ENCODE peak calls at places on chromosome 11, in four cellular contexts. G is heart right ventricle, E is K562, V is OCI-LY7. I is an unnamed sample.

GRCh38 chr11:128865490-128865889 is 1.6 kb downstream of the KCNJ1 start:
- DNase-seq in E (no peak), G (no peak), V (no peak), I (no peak)

GRCh38 chr11:12114487-12115033 is 4.2 kb downstream of the MICAL2 start:
- DNase-seq in G (no peak), V (no peak), E (peak), I (no peak)

GRCh38 chr11:57643802-57644201 is 5.9 kb downstream of the YPEL4 start:
- DNase-seq in E (no peak), G (no peak), V (no peak), I (no peak)

GRCh38 chr11:65968600-65969482 is 7.3 kb downstream of the SART1 start:
- DNase-seq in E (no peak), V (no peak), G (no peak), I (no peak)

GRCh38 chr11:46905806-46906205 is 12.5 kb downstream of the LRP4 start:
- DNase-seq in E (no peak), V (no peak), G (no peak), I (no peak)

GRCh38 chr11:1101318-1102089 is 26.8 kb downstream of the MUC2 start:
- DNase-seq in V (no peak), E (no peak), G (peak), I (no peak)

GRCh38 chr11:2086239-2087040 is 52.7 kb downstream of the IGF2 start:
- DNase-seq in E (peak), G (no peak), V (no peak), I (no peak)

GRCh38 chr11:121321614-121322243 is 29.2 kb downstream of the SC5D start:
- DNase-seq in G (no peak), V (peak), E (no peak), I (peak)

GRCh38 chr11:91136631-91137030 is 913.8 kb upstream of the CHORDC1 start:
- DNase-seq in E (no peak), V (no peak), G (no peak), I (no peak)

GRCh38 chr11:109794501-109794900 is 298.7 kb upstream of the ZC3H12C start:
- DNase-seq in V (no peak), G (no peak), E (no peak), I (no peak)

GRCh38 chr11:98227266-98227665 is 793.5 kb upstream of the CNTN5 start:
- DNase-seq in E (no peak), G (no peak), V (no peak), I (no peak)

GRCh38 chr11:20342347-20343279 is 20.9 kb upstream of the HTATIP2 start:
- DNase-seq in G (no peak), V (no peak), E (no peak), I (no peak)

GRCh38 chr11:10806206-10806605 is 2.5 kb downstream of the EIF4G2 start:
- DNase-seq in E (no peak), V (no peak), G (no peak), I (no peak)

GRCh38 chr11:116605543-116605942 is 167.2 kb downstream of the BUD13 start:
- DNase-seq in G (no peak), E (peak), V (peak), I (peak)

GRCh38 chr11:126790550-126790981 is 210.0 kb downstream of the KIRREL3 start:
- DNase-seq in E (no peak), V (no peak), G (no peak), I (no peak)

GRCh38 chr11:118605116-118605867 is 2.1 kb upstream of the PHLDB1 start:
- DNase-seq in G (peak), E (peak), V (no peak), I (no peak)

GRCh38 chr11:67270256-67271211 is 4.3 kb downstream of the GRK2 start:
- DNase-seq in V (peak), E (no peak), G (peak), I (no peak)

GRCh38 chr11:70364198-70364597 is 34.1 kb upstream of the CTTN start:
- DNase-seq in E (no peak), G (no peak), V (no peak), I (no peak)

GRCh38 chr11:104665631-104666030 is 232.6 kb downstream of the CASP12 start:
- DNase-seq in E (no peak), V (no peak), G (no peak), I (no peak)

GRCh38 chr11:1480555-1481482 is 5.8 kb downstream of the MOB2 start:
- DNase-seq in E (no peak), G (peak), V (no peak), I (no peak)

GRCh38 chr11:8767466-8768142 is 85.0 kb downstream of the RPL27A start:
- DNase-seq in G (no peak), V (no peak), E (no peak), I (no peak)

GRCh38 chr11:108958446-108959123 is 293.7 kb downstream of the DDX10 start:
- DNase-seq in V (no peak), G (no peak), E (peak), I (peak)

GRCh38 chr11:114253771-114254170 is 42.4 kb upstream of the NNMT start:
- DNase-seq in G (no peak), V (no peak), E (no peak), I (no peak)

GRCh38 chr11:126112547-126112946 is 49.9 kb upstream of the CDON start:
- DNase-seq in V (no peak), G (peak), E (no peak), I (no peak)

GRCh38 chr11:96272542-96273306 is 70.3 kb downstream of the MAML2 start:
- DNase-seq in V (no peak), E (no peak), G (no peak), I (peak)

GRCh38 chr11:34029176-34029575 is 22.4 kb upstream of the CAPRIN1 start:
- DNase-seq in E (no peak), G (no peak), V (no peak), I (no peak)

GRCh38 chr11:117833401-117833891 is 8.9 kb upstream of the FXYD2 start:
- DNase-seq in V (no peak), G (no peak), E (no peak), I (no peak)

GRCh38 chr11:73227571-73228211 is 9.6 kb downstream of the P2RY2 start:
- DNase-seq in G (no peak), E (no peak), V (no peak), I (no peak)

GRCh38 chr11:6911946-6912345 is 8.9 kb upstream of the OR2D3 start:
- DNase-seq in G (no peak), V (no peak), E (no peak), I (no peak)

GRCh38 chr11:130721736-130722135 is 194.5 kb downstream of the SNX19 start:
- DNase-seq in E (no peak), V (no peak), G (no peak), I (no peak)

GRCh38 chr11:122486793-122487495 is 168.6 kb upstream of the UBASH3B start:
- DNase-seq in V (no peak), G (no peak), E (no peak), I (no peak)

GRCh38 chr11:10139656-10140055 is 154.4 kb downstream of the SBF2 start:
- DNase-seq in G (no peak), V (no peak), E (no peak), I (no peak)

GRCh38 chr11:63516109-63516508 is 10.2 kb downstream of the LGALS12 start:
- DNase-seq in E (peak), V (no peak), G (no peak), I (no peak)

GRCh38 chr11:110279881-110280280 is 16.5 kb downstream of the RDX start:
- DNase-seq in E (no peak), G (no peak), V (no peak), I (no peak)

GRCh38 chr11:117925198-117925925 is 3.8 kb downstream of the TMPRSS13 start:
- DNase-seq in G (peak), E (no peak), V (no peak), I (no peak)

GRCh38 chr11:119700536-119701346 is 28.3 kb downstream of the NECTIN1 start:
- DNase-seq in E (no peak), V (no peak), G (no peak), I (no peak)

GRCh38 chr11:8800498-8801110 is 110.4 kb upstream of the AKIP1 start:
- DNase-seq in G (no peak), E (no peak), V (no peak), I (no peak)

GRCh38 chr11:116823031-116823843 is at the start of gene APOA4:
- DNase-seq in V (no peak), E (no peak), G (no peak), I (no peak)

GRCh38 chr11:72959998-72960731 is 146.0 kb downstream of the ATG16L2 start:
- DNase-seq in G (no peak), V (no peak), E (no peak), I (no peak)

DNA sequence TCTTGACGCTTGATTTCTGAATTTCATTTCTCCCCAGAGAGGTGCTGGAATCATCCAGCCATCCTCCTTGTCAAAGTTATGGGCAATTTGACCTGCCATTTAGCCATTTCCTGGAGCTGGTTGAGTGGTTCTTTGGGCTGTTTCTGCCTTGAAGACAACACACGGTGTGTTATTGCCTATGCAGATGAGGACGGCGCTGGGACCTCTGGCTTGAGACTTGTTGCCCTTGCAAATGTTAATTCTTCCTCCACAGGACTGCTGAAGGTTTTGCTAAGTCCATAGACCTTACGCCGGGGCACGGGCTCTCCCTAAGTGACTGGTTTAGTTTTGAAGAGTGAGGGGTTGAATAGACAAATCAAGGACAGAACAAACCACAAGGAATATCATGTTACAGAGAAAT is 147.9 kb upstream of the PLET1 start:
- DNase-seq in G (no peak), E (no peak), V (no peak), I (no peak)
- H3K4me3 ChIP-seq in G (no peak), E (no peak), V (no peak), I (no peak)

DNA sequence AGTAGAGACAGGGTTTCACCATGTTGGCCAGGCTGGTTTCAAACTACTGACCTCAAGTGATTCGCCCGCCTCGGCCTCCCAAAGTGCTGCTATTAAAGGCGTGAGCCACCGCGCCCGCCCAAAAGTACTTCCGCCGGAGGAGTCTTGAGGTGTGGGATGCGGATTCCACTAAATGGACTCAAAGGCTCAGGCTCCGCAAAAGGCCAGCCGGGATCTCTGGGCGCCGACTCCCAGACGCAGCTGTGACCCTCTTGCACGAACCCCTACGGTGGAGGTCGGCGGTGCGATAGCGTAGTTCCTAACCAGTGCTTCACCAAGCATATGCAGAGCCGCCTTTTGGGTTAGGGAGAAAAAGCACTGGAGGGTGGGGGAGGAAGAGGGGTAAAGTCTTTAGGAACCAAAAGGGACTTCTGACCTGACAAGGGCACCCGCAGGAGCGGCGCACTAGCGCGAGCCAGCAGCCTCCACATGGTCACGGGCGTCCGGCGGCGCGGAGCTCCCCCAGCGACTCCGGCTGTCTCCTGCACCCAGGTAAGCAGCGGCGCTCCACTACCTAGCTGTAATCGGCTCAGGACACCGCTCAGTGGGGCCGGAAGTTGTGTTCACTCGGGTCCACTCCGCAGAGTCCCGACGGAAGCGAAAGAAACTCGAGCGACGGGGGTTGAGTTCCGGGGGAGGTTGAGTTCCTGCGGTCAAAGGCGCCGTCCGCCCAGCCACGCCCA is at the start of gene MRPL16:
- DNase-seq in V (peak), E (peak), G (peak), I (peak)
- TF ChIP-seq CTCF in V (peak), E (peak), G (no peak), I (peak)

DNA sequence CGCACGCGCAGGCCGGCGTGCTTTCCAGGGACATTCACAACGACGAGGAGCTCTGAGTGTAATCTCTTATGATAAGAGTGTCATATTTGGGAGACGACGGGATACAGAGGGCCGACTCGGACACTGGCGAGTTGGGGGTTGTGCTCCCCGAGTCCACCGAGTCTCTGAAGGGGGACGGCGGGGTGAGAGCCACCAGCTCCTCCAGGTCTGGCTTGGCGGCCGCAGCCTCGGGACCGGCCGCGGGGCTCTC is 170.9 kb upstream of the CTSC start:
- DNase-seq in G (no peak), V (no peak), E (no peak), I (no peak)
- H3K4me3 ChIP-seq in G (peak), V (no peak), E (no peak), I (no peak)

DNA sequence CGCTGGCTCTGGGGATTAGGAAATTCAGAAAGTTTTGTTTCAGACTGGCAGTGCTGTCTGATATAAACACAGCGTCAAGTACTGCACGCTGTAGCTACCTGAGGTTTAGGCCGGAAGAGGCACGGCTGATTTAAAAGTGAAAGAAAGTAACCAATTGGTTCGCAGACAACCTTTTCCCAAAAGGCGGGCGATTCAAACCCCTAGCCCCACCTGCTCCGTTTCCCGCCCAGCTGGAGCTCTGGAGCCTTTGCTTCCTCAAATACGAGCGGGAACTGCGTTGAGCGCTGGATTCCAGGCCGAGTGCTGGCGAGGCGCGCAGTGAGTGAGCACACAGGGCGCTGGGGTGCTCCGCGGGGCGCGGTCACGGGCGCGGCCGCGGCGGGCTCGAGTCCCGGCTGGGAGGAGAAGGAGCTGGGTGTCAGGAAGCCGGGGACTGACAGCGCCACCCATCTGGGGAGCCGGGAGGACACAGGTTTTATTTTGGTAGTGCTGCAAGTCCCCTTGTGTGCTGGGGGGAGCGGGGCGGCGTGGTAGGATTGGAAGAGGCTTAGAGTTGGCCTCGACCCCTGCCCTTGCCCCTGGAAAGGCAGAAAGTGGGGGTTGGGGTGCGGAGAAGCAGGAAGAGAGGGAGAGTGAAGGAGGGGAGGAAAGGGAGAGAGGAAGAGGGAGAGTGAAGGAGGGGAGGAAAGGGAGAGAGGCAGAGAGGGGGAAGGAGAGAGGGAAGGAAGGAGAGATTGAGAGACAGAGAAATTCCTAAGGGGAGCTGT is 2.1 kb downstream of the FAM111A start:
- DNase-seq in E (peak), G (peak), V (peak), I (peak)
- TF ChIP-seq CTCF in E (peak), G (no peak), V (peak), I (peak)

GRCh38 chr11:5689551-5689983 is at the start of gene TRIM22:
- DNase-seq in V (peak), G (no peak), E (no peak), I (peak)
- H3K4me3 ChIP-seq in V (peak), G (peak), E (no peak), I (peak)

I was measured in GM12865.